ENCODE peak calls at places on chromosome 11, in ten cellular contexts. N is heart right ventricle; L is cerebellum; G is activated naive CD4-positive, alpha-beta T cell treated with anti-CD3 and anti-CD28 coated beads for 36 hours; A is fibroblast of the aortic adventitia; I is cardiac septum; Y is fibroblast of lung; U is heart left ventricle; D is anterior cingulate cortex; J is choroid plexus epithelial cell. F is an unnamed sample.

GRCh38 chr11:2674681-2675131 is 25.1 kb downstream of the KCNQ1OT1 start:
- DNase-seq in N (no peak), L (no peak), G (peak; percentile 0), A (peak; percentile 29), I (peak; percentile 38), Y (no peak), U (no peak), D (peak; percentile 35), J (no peak), F (no peak)

GRCh38 chr11:88341852-88342251 is 4.3 kb upstream of the CTSC start:
- DNase-seq in N (no peak), L (no peak), G (no peak), A (no peak), I (no peak), Y (no peak), U (no peak), D (no peak), J (no peak), F (no peak)

GRCh38 chr11:102914238-102915043 is 39.7 kb upstream of the MMP12 start:
- DNase-seq in N (no peak), L (no peak), G (peak; percentile 30), A (peak; percentile 80), I (no peak), Y (peak; percentile 31), U (no peak), D (no peak), J (peak; percentile 73), F (no peak)

GRCh38 chr11:83480811-83481210 is 194.6 kb upstream of the CCDC90B start:
- DNase-seq in N (no peak), L (no peak), G (no peak), A (no peak), I (no peak), Y (peak; percentile 13), U (no peak), D (no peak), J (no peak), F (no peak)

GRCh38 chr11:76033699-76034098 is 172.6 kb downstream of the WNT11 start:
- DNase-seq in N (no peak), L (no peak), G (no peak), A (no peak), I (no peak), Y (no peak), U (no peak), D (no peak), J (no peak), F (no peak)

GRCh38 chr11:12454782-12455181 is 77.4 kb downstream of the PARVA start:
- DNase-seq in N (no peak), L (no peak), G (no peak), A (peak; percentile 57), I (no peak), Y (peak; percentile 34), U (no peak), D (no peak), J (peak; percentile 36), F (no peak)

GRCh38 chr11:65489061-65489705 is 9.7 kb upstream of the MALAT1 start:
- DNase-seq in N (peak; percentile 87), L (peak; percentile 80), G (no peak), A (peak; percentile 82), I (peak; percentile 90), Y (peak; percentile 91), U (peak; percentile 92), D (no peak), J (peak; percentile 87), F (no peak)

GRCh38 chr11:73283316-73284035 is 11.3 kb downstream of the P2RY6 start:
- DNase-seq in N (no peak), L (no peak), G (no peak), A (no peak), I (peak; percentile 41), Y (no peak), U (no peak), D (no peak), J (no peak), F (no peak)

GRCh38 chr11:27330633-27331270 is 32.3 kb downstream of the CCDC34 start:
- DNase-seq in N (no peak), L (no peak), G (no peak), A (no peak), I (no peak), Y (no peak), U (no peak), D (no peak), J (no peak), F (no peak)

GRCh38 chr11:41133023-41133422 is 326.4 kb downstream of the LRRC4C start:
- DNase-seq in N (no peak), L (no peak), G (no peak), A (no peak), I (no peak), Y (no peak), U (no peak), D (no peak), J (no peak), F (no peak)

GRCh38 chr11:64181506-64182411 is 4.2 kb upstream of the STIP1 start:
- DNase-seq in N (peak; percentile 93), L (peak; percentile 76), G (peak; percentile 76), A (peak; percentile 91), I (peak; percentile 94), Y (peak; percentile 93), U (peak; percentile 97), D (peak; percentile 88), J (peak; percentile 95), F (no peak)

GRCh38 chr11:100752371-100753073 is 65.4 kb downstream of the ARHGAP42 start:
- DNase-seq in N (no peak), L (no peak), G (no peak), A (no peak), I (no peak), Y (no peak), U (no peak), D (no peak), J (no peak), F (no peak)

GRCh38 chr11:64102005-64102738 is 63.7 kb downstream of the MACROD1 start:
- DNase-seq in N (no peak), L (peak; percentile 63), G (no peak), A (no peak), I (no peak), Y (no peak), U (no peak), D (no peak), J (no peak), F (no peak)

GRCh38 chr11:112834277-112834755 is 126.9 kb upstream of the NCAM1 start:
- DNase-seq in N (peak; percentile 74), L (peak; percentile 91), G (no peak), A (peak; percentile 11), I (peak; percentile 85), Y (peak; percentile 12), U (peak; percentile 89), D (peak; percentile 80), J (no peak), F (no peak)

GRCh38 chr11:72534859-72535547 is 100.7 kb upstream of the CLPB start:
- DNase-seq in N (no peak), L (no peak), G (no peak), A (peak; percentile 63), I (no peak), Y (peak; percentile 41), U (no peak), D (no peak), J (peak; percentile 23), F (no peak)

F was measured in NK-92 treated with Interleukin-12 subunit alpha and Interleukin-12 subunit beta, amount 100 ng/mL, for 24 hours.